ENCODE peak calls at places on chromosomes 16 and 17, in four cellular contexts. One of them, this sample, is unnamed.

GRCh38 chr17:21125862-21126261 is 902 bp upstream of the DHRS7B start:
- DNase-seq in stimulated activated CD4-positive, alpha-beta T cell treated with anti-CD3 and anti-CD28 coated beads, Interleukin-2, amount 100 ng/mL, for 24 hours: peak; percentile 32
- DNase-seq in stimulated activated effector memory CD8-positive, alpha-beta T cell treated with anti-CD3 and anti-CD28 coated beads, Interleukin-12 subunit alpha, Interleukin-12 subunit beta, amount 100 ng/mL, for 72 hours: no peak
- DNase-seq in astrocyte of the spinal cord: no peak
- DNase-seq in this sample: no peak

GRCh38 chr16:72455743-72456659 is 284.0 kb upstream of the PMFBP1 start:
- DNase-seq in astrocyte of the spinal cord: no peak
- DNase-seq in stimulated activated CD4-positive, alpha-beta T cell treated with anti-CD3 and anti-CD28 coated beads, Interleukin-2, amount 100 ng/mL, for 24 hours: no peak
- DNase-seq in stimulated activated effector memory CD8-positive, alpha-beta T cell treated with anti-CD3 and anti-CD28 coated beads, Interleukin-12 subunit alpha, Interleukin-12 subunit beta, amount 100 ng/mL, for 72 hours: no peak
- DNase-seq in this sample: no peak

GRCh38 chr17:18043491-18043890 is 4.3 kb downstream of the GID4 start:
- DNase-seq in stimulated activated effector memory CD8-positive, alpha-beta T cell treated with anti-CD3 and anti-CD28 coated beads, Interleukin-12 subunit alpha, Interleukin-12 subunit beta, amount 100 ng/mL, for 72 hours: no peak
- DNase-seq in stimulated activated CD4-positive, alpha-beta T cell treated with anti-CD3 and anti-CD28 coated beads, Interleukin-2, amount 100 ng/mL, for 24 hours: no peak
- DNase-seq in astrocyte of the spinal cord: peak; percentile 28
- DNase-seq in this sample: no peak

GRCh38 chr16:88200896-88201185 is 181.9 kb upstream of the ZNF469 start:
- DNase-seq in stimulated activated effector memory CD8-positive, alpha-beta T cell treated with anti-CD3 and anti-CD28 coated beads, Interleukin-12 subunit alpha, Interleukin-12 subunit beta, amount 100 ng/mL, for 72 hours: no peak
- DNase-seq in astrocyte of the spinal cord: no peak
- DNase-seq in stimulated activated CD4-positive, alpha-beta T cell treated with anti-CD3 and anti-CD28 coated beads, Interleukin-2, amount 100 ng/mL, for 24 hours: no peak
- DNase-seq in this sample: no peak

GRCh38 chr17:53516643-53517042 is 306.1 kb upstream of the KIF2B start:
- DNase-seq in stimulated activated CD4-positive, alpha-beta T cell treated with anti-CD3 and anti-CD28 coated beads, Interleukin-2, amount 100 ng/mL, for 24 hours: no peak
- DNase-seq in astrocyte of the spinal cord: peak; percentile 26
- DNase-seq in stimulated activated effector memory CD8-positive, alpha-beta T cell treated with anti-CD3 and anti-CD28 coated beads, Interleukin-12 subunit alpha, Interleukin-12 subunit beta, amount 100 ng/mL, for 72 hours: no peak
- DNase-seq in this sample: peak; percentile 59

GRCh38 chr17:65388911-65389310 is 172.5 kb downstream of the AXIN2 start:
- DNase-seq in stimulated activated effector memory CD8-positive, alpha-beta T cell treated with anti-CD3 and anti-CD28 coated beads, Interleukin-12 subunit alpha, Interleukin-12 subunit beta, amount 100 ng/mL, for 72 hours: no peak
- DNase-seq in stimulated activated CD4-positive, alpha-beta T cell treated with anti-CD3 and anti-CD28 coated beads, Interleukin-2, amount 100 ng/mL, for 24 hours: no peak
- DNase-seq in astrocyte of the spinal cord: no peak
- DNase-seq in this sample: no peak

GRCh38 chr16:89025636-89026035 is 48.6 kb upstream of the CBFA2T3 start:
- DNase-seq in astrocyte of the spinal cord: no peak
- DNase-seq in stimulated activated CD4-positive, alpha-beta T cell treated with anti-CD3 and anti-CD28 coated beads, Interleukin-2, amount 100 ng/mL, for 24 hours: no peak
- DNase-seq in stimulated activated effector memory CD8-positive, alpha-beta T cell treated with anti-CD3 and anti-CD28 coated beads, Interleukin-12 subunit alpha, Interleukin-12 subunit beta, amount 100 ng/mL, for 72 hours: no peak
- DNase-seq in this sample: no peak

GRCh38 chr16:73054131-73054496 is 6.2 kb upstream of the ZFHX3 start:
- DNase-seq in stimulated activated CD4-positive, alpha-beta T cell treated with anti-CD3 and anti-CD28 coated beads, Interleukin-2, amount 100 ng/mL, for 24 hours: no peak
- DNase-seq in astrocyte of the spinal cord: no peak
- DNase-seq in stimulated activated effector memory CD8-positive, alpha-beta T cell treated with anti-CD3 and anti-CD28 coated beads, Interleukin-12 subunit alpha, Interleukin-12 subunit beta, amount 100 ng/mL, for 72 hours: no peak
- DNase-seq in this sample: no peak

GRCh38 chr16:24834459-24835335 is 11.1 kb upstream of the SLC5A11 start:
- DNase-seq in stimulated activated CD4-positive, alpha-beta T cell treated with anti-CD3 and anti-CD28 coated beads, Interleukin-2, amount 100 ng/mL, for 24 hours: no peak
- DNase-seq in stimulated activated effector memory CD8-positive, alpha-beta T cell treated with anti-CD3 and anti-CD28 coated beads, Interleukin-12 subunit alpha, Interleukin-12 subunit beta, amount 100 ng/mL, for 72 hours: no peak
- DNase-seq in astrocyte of the spinal cord: peak; percentile 41
- DNase-seq in this sample: peak; percentile 41

GRCh38 chr17:40425741-40426140 is 8.0 kb upstream of the TOP2A start:
- DNase-seq in stimulated activated effector memory CD8-positive, alpha-beta T cell treated with anti-CD3 and anti-CD28 coated beads, Interleukin-12 subunit alpha, Interleukin-12 subunit beta, amount 100 ng/mL, for 72 hours: no peak
- DNase-seq in stimulated activated CD4-positive, alpha-beta T cell treated with anti-CD3 and anti-CD28 coated beads, Interleukin-2, amount 100 ng/mL, for 24 hours: no peak
- DNase-seq in astrocyte of the spinal cord: no peak
- DNase-seq in this sample: no peak

GRCh38 chr16:7148606-7149005 is 184.0 kb upstream of the RBFOX1 start:
- DNase-seq in stimulated activated effector memory CD8-positive, alpha-beta T cell treated with anti-CD3 and anti-CD28 coated beads, Interleukin-12 subunit alpha, Interleukin-12 subunit beta, amount 100 ng/mL, for 72 hours: no peak
- DNase-seq in stimulated activated CD4-positive, alpha-beta T cell treated with anti-CD3 and anti-CD28 coated beads, Interleukin-2, amount 100 ng/mL, for 24 hours: no peak
- DNase-seq in astrocyte of the spinal cord: no peak
- DNase-seq in this sample: no peak

GRCh38 chr17:17824780-17825614 is 11.8 kb downstream of the SREBF1 start:
- DNase-seq in stimulated activated CD4-positive, alpha-beta T cell treated with anti-CD3 and anti-CD28 coated beads, Interleukin-2, amount 100 ng/mL, for 24 hours: no peak
- DNase-seq in stimulated activated effector memory CD8-positive, alpha-beta T cell treated with anti-CD3 and anti-CD28 coated beads, Interleukin-12 subunit alpha, Interleukin-12 subunit beta, amount 100 ng/mL, for 72 hours: no peak
- DNase-seq in astrocyte of the spinal cord: no peak
- DNase-seq in this sample: peak; percentile 42